ENCODE peak calls at places on chromosomes 12 and 14, in four cellular contexts. H is cardiac muscle cell; L is fibroblast of mammary gland; X is effector memory CD4-positive, alpha-beta T cell. J is an unnamed sample.

GRCh38 chr12:113895176-113895575 is 70.9 kb downstream of the RBM19 start:
- DNase-seq in H (no peak), L (no peak), X (no peak), J (no peak)

GRCh38 chr12:111773801-111774551 is 7.2 kb downstream of the ALDH2 start:
- DNase-seq in L (peak), H (peak), X (no peak), J (peak)

GRCh38 chr12:71216725-71217579 is 59.2 kb upstream of the TSPAN8 start:
- DNase-seq in H (peak), L (peak), X (no peak), J (no peak)

GRCh38 chr14:49960453-49960852 is 67.6 kb downstream of the ARF6 start:
- DNase-seq in H (no peak), L (no peak), X (no peak), J (no peak)

GRCh38 chr14:85532981-85533820 is 3.3 kb downstream of the FLRT2 start:
- DNase-seq in L (peak), X (no peak), H (peak), J (peak)

GRCh38 chr14:98952595-98953325 is 319.2 kb downstream of the BCL11B start:
- DNase-seq in X (no peak), H (peak), L (peak), J (peak)

GRCh38 chr12:87383705-87384104 is 645.5 kb downstream of the C12orf50 start:
- DNase-seq in X (no peak), L (no peak), H (peak), J (no peak)

GRCh38 chr14:93720981-93721483 is 67.3 kb downstream of the PRIMA1 start:
- DNase-seq in L (no peak), H (no peak), X (no peak), J (no peak)

GRCh38 chr12:69151254-69151751 is 88.1 kb upstream of the CPSF6 start:
- DNase-seq in L (peak), H (no peak), X (no peak), J (no peak)

GRCh38 chr14:98633380-98633779 is 638.6 kb downstream of the BCL11B start:
- DNase-seq in H (no peak), L (no peak), X (no peak), J (no peak)

GRCh38 chr12:104763163-104763805 is 194.8 kb downstream of the SLC41A2 start:
- DNase-seq in H (peak), L (peak), X (no peak), J (no peak)

GRCh38 chr12:8698132-8698829 is 490 bp downstream of the RIMKLB start:
- DNase-seq in L (peak), H (peak), X (peak), J (peak)

GRCh38 chr14:77023001-77023996 is 5.2 kb downstream of the IRF2BPL start:
- DNase-seq in L (no peak), X (no peak), H (peak), J (peak)

GRCh38 chr14:106665814-106666213 is 1139.4 kb downstream of the TMEM121 start:
- DNase-seq in H (no peak), X (no peak), L (no peak), J (no peak)

GRCh38 chr14:32364941-32365340 is 35.8 kb downstream of the AKAP6 start:
- DNase-seq in X (no peak), L (no peak), H (no peak), J (no peak)

GRCh38 chr14:99573000-99573330 is 31.0 kb downstream of the CCDC85C start:
- DNase-seq in X (no peak), L (no peak), H (no peak), J (no peak)

GRCh38 chr12:25377475-25378179 is 126.9 kb upstream of the KRAS start:
- DNase-seq in L (peak), H (peak), X (peak), J (no peak)

GRCh38 chr14:93914278-93914677 is 12.9 kb upstream of the FAM181A start:
- DNase-seq in L (no peak), X (no peak), H (no peak), J (no peak)

GRCh38 chr14:103480595-103480994 is 42.0 kb downstream of the CKB start:
- DNase-seq in L (no peak), H (no peak), X (no peak), J (no peak)

GRCh38 chr12:112162261-112162790 is 37.0 kb downstream of the TRAFD1 start:
- DNase-seq in X (no peak), L (no peak), H (no peak), J (no peak)

GRCh38 chr12:108622425-108622824 is 11.3 kb downstream of the SELPLG start:
- DNase-seq in L (no peak), X (no peak), H (peak), J (peak)

GRCh38 chr12:89476889-89477288 is 47.7 kb downstream of the GALNT4 start:
- DNase-seq in L (no peak), X (no peak), H (no peak), J (no peak)

DNA sequence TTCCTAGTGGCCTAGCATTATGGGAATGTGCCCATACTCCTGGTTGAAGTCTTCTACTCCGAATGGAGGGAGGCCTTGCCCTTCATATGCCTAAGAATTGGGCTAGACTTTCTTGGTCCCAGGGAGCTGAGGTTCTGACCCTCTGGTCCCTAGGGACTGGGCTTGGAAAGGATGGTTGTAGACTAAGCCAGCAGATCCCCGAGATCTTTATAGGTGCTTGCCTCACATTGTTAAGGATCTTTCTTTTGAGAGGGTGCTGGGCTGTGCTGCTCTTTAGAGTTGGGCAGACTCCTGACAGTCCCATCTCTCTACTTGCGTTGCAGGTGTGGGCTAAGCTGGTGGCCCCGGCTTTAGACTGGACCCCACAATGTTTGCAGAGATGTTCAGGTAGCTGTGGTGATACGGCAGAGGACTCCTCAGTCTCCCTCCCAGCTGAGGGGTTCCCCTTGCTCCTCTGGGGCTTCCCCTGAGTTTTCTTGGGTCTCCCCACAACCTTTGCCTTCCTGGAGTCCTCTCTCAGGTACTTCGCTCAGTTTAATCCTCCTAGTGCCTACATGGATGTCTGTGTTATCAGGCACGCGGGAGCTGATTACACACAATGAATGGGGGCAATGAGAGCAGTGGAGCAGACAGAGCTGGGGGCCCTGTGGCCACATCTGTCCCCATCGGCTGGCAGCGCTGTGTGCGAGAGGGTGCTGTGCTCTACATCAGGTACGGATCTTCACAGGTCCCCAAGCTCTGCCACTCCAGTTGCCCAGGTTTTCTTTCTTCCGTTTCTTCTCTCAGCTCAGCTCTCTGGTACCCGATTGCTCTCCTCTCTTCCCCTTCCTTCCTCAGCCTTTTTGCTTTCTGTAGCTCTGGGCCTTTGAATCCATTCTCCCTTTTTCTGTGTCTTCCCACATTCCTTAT is 1.3 kb downstream of the MBD6 start:
- DNase-seq in L (no peak), H (no peak), X (no peak), J (no peak)
- H3K4me3 ChIP-seq in L (peak), H (peak), X (peak), J (peak)

DNA sequence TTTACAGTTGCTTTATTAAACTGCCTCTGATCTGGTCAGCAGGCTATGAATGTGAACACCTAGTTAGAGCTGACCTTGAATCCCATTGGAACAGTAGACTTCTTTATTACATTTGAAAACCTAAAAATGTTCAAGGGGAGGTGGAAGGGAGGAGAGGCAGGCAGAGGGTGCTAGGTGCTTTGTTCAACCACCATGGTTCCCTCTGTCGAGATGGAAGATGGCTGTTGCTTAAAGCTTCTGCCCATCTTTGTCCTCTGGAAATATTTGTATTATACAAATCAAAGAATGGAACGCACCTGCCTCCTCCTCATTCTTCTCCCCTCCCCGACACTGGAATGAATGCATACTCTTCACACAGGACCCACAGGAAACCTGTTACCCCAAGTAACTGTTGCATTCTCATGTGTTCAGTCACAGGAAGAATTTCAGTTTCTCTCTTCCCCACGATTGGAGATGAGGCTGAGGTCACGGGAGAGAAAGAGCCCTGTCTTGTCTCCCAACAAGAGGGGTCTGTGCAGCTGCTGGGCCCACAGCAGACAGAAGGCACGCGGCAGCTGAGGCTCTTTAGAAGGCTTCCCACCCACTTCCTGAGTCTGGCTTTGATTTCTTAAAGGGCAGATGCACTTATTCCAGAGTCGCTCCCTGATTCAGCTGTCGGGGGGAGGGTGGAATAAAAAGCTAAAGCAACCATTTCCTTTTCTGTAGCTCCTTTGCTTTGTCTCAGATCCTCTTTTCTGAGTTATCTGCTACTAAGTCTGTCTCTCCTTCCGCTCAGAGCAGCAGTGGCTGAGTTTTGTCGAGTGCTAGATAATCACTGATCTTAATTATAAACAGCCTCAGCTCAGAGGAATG is 217.9 kb upstream of the BTG1 start:
- DNase-seq in H (peak), L (peak), X (peak), J (peak)
- H3K4me3 ChIP-seq in H (no peak), L (no peak), X (peak), J (peak)

DNA sequence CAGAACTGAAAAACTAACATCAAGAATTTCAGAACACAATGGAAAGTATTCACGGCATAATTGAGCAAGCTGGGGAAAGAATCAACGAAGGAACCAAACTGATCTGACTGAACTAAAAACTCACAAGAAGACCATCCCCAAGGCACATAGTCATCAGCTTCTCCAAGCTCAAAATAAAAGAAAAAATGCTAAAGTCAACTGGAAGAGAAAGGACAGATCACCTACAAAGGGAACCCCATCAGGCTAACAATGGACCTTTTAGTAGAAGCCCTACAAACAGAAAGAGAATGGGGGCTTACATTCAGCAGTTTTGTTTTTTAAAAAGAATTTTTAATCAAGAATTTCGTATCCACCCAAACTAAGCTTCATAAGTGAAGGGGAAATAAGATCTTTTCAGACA is 11.7 kb downstream of the TAS2R50 start:
- DNase-seq in L (no peak), H (no peak), X (no peak), J (no peak)
- H3K4me3 ChIP-seq in L (no peak), H (no peak), X (no peak), J (no peak)

GRCh38 chr12:45540661-45541341 is 188.7 kb upstream of the ARID2 start:
- DNase-seq in H (no peak), X (no peak), L (no peak), J (no peak)

GRCh38 chr12:45536254-45536653 is 193.3 kb upstream of the ARID2 start:
- DNase-seq in X (no peak), L (no peak), H (no peak), J (no peak)

GRCh38 chr12:45532113-45532512 is 197.4 kb upstream of the ARID2 start:
- DNase-seq in X (no peak), H (no peak), L (no peak), J (no peak)

DNA sequence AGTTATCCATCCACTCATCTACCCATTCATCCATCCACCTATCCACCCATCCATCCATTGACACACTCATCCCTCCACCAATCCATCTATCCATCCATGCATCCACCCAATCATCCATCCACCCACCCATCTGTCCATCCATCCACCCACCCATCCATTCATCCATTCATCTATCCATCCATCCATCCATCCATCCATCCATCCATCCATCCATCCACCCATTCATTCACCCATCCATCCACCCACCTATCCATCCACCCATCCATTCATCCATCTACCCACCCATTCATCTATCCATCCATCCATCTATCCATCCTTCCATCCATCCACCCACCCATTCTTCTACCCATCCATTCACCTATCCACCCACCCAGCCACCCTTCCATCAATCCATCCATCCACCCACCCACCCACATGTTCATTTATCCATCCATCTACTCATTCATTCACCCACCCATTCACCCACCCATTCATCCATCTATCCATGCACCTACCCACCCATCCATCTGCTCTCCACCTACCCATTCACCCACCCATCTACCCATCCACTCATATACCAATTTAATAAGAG is 193.8 kb upstream of the ARID2 start:
- DNase-seq in L (no peak), H (no peak), X (no peak), J (no peak)
- H3K4me3 ChIP-seq in L (no peak), H (no peak), X (no peak), J (no peak)

J was measured in heart left ventricle.